ENCODE peak calls at places on chromosomes 4 and X, in seven cellular contexts. E is hypothalamus; H is MV-4-11; S is stimulated activated CD8-positive, alpha-beta memory T cell treated with anti-CD3 and anti-CD28 coated beads, Interleukin-7, amount 100 ng/mL, for 4 hours; T is activated B cell treated with CpG ODN at 0.5 μM for 24 hours; Y is thoracic aorta; P is stromal cell of bone marrow. V is an unnamed sample.

GRCh38 chrX:38694394-38694793 is 106.9 kb upstream of the MID1IP1 start:
- DNase-seq in E (no peak), H (no peak), S (no peak), T (no peak), Y (no peak), P (no peak), V (no peak)

GRCh38 chr4:120977435-120977997 is 55.0 kb upstream of the PRDM5 start:
- DNase-seq in E (no peak), H (peak), S (no peak), T (no peak), Y (no peak), P (peak), V (no peak)

GRCh38 chrX:100829730-100830129 is 9.5 kb downstream of the CSTF2 start:
- DNase-seq in E (no peak), H (peak), S (no peak), T (no peak), Y (no peak), P (no peak), V (no peak)

GRCh38 chrX:132612990-132613564 is 124.2 kb upstream of the MBNL3 start:
- DNase-seq in E (no peak), H (no peak), S (no peak), T (peak), Y (no peak), P (no peak), V (no peak)

GRCh38 chrX:149630681-149631292 is 805 bp downstream of the TMEM185A start:
- DNase-seq in E (no peak), H (peak), S (no peak), T (no peak), Y (no peak), P (peak), V (no peak)

GRCh38 chrX:103585421-103586313 is at the start of gene TCEAL4:
- DNase-seq in E (peak), H (no peak), S (peak), T (peak), Y (no peak), P (no peak), V (peak)

GRCh38 chr4:178598672-178599071 is 1156.4 kb upstream of the AGA start:
- DNase-seq in E (no peak), H (no peak), S (no peak), T (no peak), Y (no peak), P (no peak), V (no peak)

GRCh38 chr4:99818661-99819060 is 2.0 kb downstream of the DAPP1 start:
- DNase-seq in E (no peak), H (no peak), S (no peak), T (no peak), Y (no peak), P (no peak), V (no peak)

GRCh38 chr4:94934201-94934600 is 176.4 kb downstream of the BMPR1B start:
- DNase-seq in E (no peak), H (no peak), S (no peak), T (no peak), Y (no peak), P (peak), V (no peak)

GRCh38 chr4:23789765-23790164 is 100.1 kb downstream of the PPARGC1A start:
- DNase-seq in E (no peak), H (no peak), S (no peak), T (no peak), Y (no peak), P (peak), V (peak)

GRCh38 chr4:158769175-158769831 is 477 bp downstream of the FNIP2 start:
- DNase-seq in E (no peak), H (no peak), S (peak), T (peak), Y (no peak), P (no peak), V (no peak)

GRCh38 chrX:19683817-19684216 is 168.5 kb upstream of the MAP3K15 start:
- DNase-seq in E (no peak), H (no peak), S (no peak), T (no peak), Y (no peak), P (no peak), V (no peak)

GRCh38 chr4:41154814-41155177 is 59.5 kb downstream of the APBB2 start:
- DNase-seq in E (no peak), H (no peak), S (no peak), T (no peak), Y (no peak), P (no peak), V (no peak)

GRCh38 chrX:55039471-55039870 is 8.7 kb upstream of the ALAS2 start:
- DNase-seq in E (no peak), H (no peak), S (no peak), T (no peak), Y (no peak), P (no peak), V (no peak)

GRCh38 chr4:21543514-21543913 is 405.1 kb downstream of the KCNIP4 start:
- DNase-seq in E (no peak), H (no peak), S (no peak), T (no peak), Y (no peak), P (no peak), V (no peak)

GRCh38 chrX:112513154-112513553 is 166.6 kb downstream of the LHFPL1 start:
- DNase-seq in E (no peak), H (no peak), S (no peak), T (no peak), Y (no peak), P (no peak), V (no peak)

GRCh38 chrX:17374619-17375360 is at the start of gene NHS:
- DNase-seq in E (peak), H (no peak), S (no peak), T (no peak), Y (no peak), P (peak), V (peak)

GRCh38 chr4:77314697-77315096 is 157.7 kb downstream of the CCNG2 start:
- DNase-seq in E (no peak), H (no peak), S (no peak), T (no peak), Y (no peak), P (no peak), V (no peak)

GRCh38 chr4:1030559-1030958 is 19.1 kb downstream of the FGFRL1 start:
- DNase-seq in E (no peak), H (no peak), S (no peak), T (no peak), Y (no peak), P (no peak), V (no peak)

GRCh38 chrX:1380672-1381233 is 11.2 kb downstream of the SLC25A6 start:
- DNase-seq in E (no peak), H (no peak), S (no peak), T (no peak), Y (no peak), P (no peak), V (no peak)

GRCh38 chr4:120155287-120155686 is 88.6 kb upstream of the MAD2L1 start:
- DNase-seq in E (no peak), H (peak), S (no peak), T (no peak), Y (no peak), P (no peak), V (no peak)

GRCh38 chr4:13865871-13866669 is 238.5 kb upstream of the BOD1L1 start:
- DNase-seq in E (no peak), H (no peak), S (no peak), T (no peak), Y (no peak), P (no peak), V (no peak)

GRCh38 chrX:111200327-111200726 is 70.0 kb downstream of the CAPN6 start:
- DNase-seq in E (no peak), H (no peak), S (no peak), T (no peak), Y (no peak), P (no peak), V (no peak)

GRCh38 chr4:126778348-126778747 is 854.4 kb upstream of the INTU start:
- DNase-seq in E (no peak), H (peak), S (no peak), T (no peak), Y (no peak), P (peak), V (no peak)